ENCODE peak calls at places on chromosomes 5 and 9, in five cellular contexts. T, M, H, Q and B are unnamed samples.

GRCh38 chr5:78162253-78162862 is 132.1 kb downstream of the AP3B1 start:
- DNase-seq in M (no peak), Q (peak; percentile 37), T (peak; percentile 10), H (no peak), B (peak; percentile 44)

GRCh38 chr5:11595045-11595444 is 309.2 kb downstream of the CTNND2 start:
- DNase-seq in M (no peak), T (no peak), Q (no peak), H (no peak), B (no peak)

GRCh38 chr5:65086234-65086886 is 317.6 kb downstream of the CWC27 start:
- DNase-seq in T (no peak), M (no peak), H (no peak), Q (no peak), B (peak; percentile 48)

GRCh38 chr5:121189569-121190305 is 661.9 kb upstream of the FTMT start:
- DNase-seq in H (no peak), Q (peak; percentile 6), M (peak; percentile 2), T (no peak), B (peak; percentile 50)

GRCh38 chr5:1737790-1738405 is 61.7 kb downstream of the MRPL36 start:
- DNase-seq in M (no peak), H (no peak), T (no peak), Q (peak; percentile 42), B (peak; percentile 13)

GRCh38 chr5:114412509-114413171 is 50.8 kb downstream of the KCNN2 start:
- DNase-seq in H (no peak), Q (no peak), T (no peak), M (peak; percentile 85), B (peak; percentile 97)

GRCh38 chr5:139649082-139649991 is 1.2 kb downstream of the CXXC5 start:
- DNase-seq in M (no peak), H (peak; percentile 62), Q (peak; percentile 65), T (no peak), B (no peak)

GRCh38 chr9:17627641-17628040 is 48.8 kb downstream of the SH3GL2 start:
- DNase-seq in H (no peak), M (no peak), Q (no peak), T (no peak), B (peak; percentile 67)

GRCh38 chr5:126675338-126675737 is 74.6 kb downstream of the PHAX start:
- DNase-seq in Q (no peak), M (no peak), H (no peak), T (no peak), B (no peak)

GRCh38 chr5:73327908-73328455 is 120.6 kb downstream of the FOXD1 start:
- DNase-seq in Q (no peak), H (no peak), M (no peak), T (no peak), B (peak; percentile 59)

GRCh38 chr5:150458819-150459557 is 9.4 kb upstream of the RPS14 start:
- DNase-seq in Q (peak; percentile 93), H (peak; percentile 90), M (no peak), T (peak; percentile 81), B (peak; percentile 38)

DNA sequence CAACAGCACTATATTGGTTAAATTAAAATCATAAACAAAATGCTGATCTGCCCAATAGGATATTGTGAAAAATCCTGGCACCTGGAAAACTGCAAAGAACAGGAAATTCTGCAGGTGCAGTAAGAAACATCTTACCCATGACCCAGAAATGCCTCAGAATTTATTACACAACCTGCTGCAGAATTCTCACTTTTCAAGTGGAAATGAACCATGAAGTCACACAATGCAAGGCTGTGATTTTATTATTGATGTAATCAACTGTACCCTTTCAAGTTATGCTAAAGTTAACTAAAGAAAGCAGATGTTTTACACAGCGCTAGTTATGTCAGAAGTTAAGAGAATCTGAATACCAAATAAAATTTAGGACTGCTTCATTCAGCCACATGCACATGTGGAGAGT is 6.0 kb downstream of the STRBP start:
- DNase-seq in Q (no peak), H (no peak), M (no peak), T (no peak), B (no peak)
- H3K4me3 ChIP-seq in Q (no peak overlapping the region), H (no peak overlapping the region), M (no peak overlapping the region), T (no peak overlapping the region), B (no peak overlapping the region)

DNA sequence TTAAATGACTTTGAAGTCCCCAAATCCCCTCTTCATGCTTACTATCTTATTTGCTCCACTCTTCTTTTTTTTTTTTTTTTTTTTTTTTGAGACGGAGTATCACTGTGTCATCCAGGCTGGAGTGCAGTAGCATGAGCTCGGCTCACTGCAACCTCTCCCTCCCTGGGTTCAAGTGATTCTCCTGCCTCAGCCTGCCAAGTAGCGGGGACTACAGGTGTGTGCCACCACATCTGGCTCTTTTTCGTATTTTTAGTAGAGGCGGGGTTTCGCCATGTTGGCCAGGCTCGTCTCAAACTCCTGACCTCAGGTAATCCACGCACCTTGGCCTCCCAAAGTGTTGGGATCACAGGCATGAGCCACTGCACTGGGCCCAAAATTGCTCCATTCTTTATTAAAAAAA is 51.0 kb downstream of the ST8SIA4 start:
- DNase-seq in T (no peak), Q (no peak), M (no peak), H (no peak), B (no peak)
- H3K4me3 ChIP-seq in T (no peak overlapping the region), Q (no peak overlapping the region), M (no peak overlapping the region), H (no peak overlapping the region), B (no peak overlapping the region)

GRCh38 chr9:127557998-127558546 is 54.0 kb upstream of the STXBP1 start:
- DNase-seq in T (no peak), Q (no peak), H (no peak), M (no peak), B (no peak)
- H3K4me3 ChIP-seq in T (no peak overlapping the region), Q (peak overlapping the region; percentile 33), H (no peak overlapping the region), M (peak overlapping the region; percentile 6), B (no peak overlapping the region)

GRCh38 chr5:61328791-61329617 is 3.1 kb upstream of the ZSWIM6 start:
- DNase-seq in M (no peak), H (no peak), T (no peak), Q (no peak), B (no peak)
- H3K4me3 ChIP-seq in M (no peak overlapping the region), H (peak overlapping the region; percentile 96), T (no peak overlapping the region), Q (peak overlapping the region; percentile 93), B (peak overlapping the region; percentile 20)

DNA sequence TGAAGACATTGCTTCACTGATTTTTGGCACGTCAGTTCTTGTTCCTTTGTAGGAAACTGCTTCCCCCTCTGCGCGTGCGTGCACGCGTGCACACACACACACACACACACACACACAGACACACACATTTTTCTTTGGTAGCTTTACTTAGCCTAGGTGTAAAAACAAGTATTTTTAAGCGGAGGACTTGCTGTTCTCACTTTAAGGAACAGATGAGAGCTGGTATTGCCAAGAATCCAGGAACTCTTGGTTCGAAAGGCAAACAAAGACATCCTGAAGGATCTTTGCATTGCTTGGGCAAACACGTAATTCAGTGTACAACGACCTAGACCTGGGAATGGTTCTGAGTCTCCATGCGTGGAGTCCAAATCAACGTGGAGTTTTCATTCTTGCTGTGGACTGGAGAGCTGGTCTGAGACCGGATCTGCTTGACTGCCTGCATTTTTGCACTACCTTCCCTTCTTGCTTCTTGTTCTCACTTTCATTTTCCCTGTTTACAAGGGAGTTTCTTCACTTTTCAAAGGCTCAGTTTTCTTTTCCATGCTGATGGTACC is 8.2 kb downstream of the TMEM268 start:
- DNase-seq in Q (no peak), M (no peak), T (no peak), H (no peak), B (no peak)
- H3K4me3 ChIP-seq in Q (no peak overlapping the region), M (no peak overlapping the region), T (no peak overlapping the region), H (no peak overlapping the region), B (no peak overlapping the region)

DNA sequence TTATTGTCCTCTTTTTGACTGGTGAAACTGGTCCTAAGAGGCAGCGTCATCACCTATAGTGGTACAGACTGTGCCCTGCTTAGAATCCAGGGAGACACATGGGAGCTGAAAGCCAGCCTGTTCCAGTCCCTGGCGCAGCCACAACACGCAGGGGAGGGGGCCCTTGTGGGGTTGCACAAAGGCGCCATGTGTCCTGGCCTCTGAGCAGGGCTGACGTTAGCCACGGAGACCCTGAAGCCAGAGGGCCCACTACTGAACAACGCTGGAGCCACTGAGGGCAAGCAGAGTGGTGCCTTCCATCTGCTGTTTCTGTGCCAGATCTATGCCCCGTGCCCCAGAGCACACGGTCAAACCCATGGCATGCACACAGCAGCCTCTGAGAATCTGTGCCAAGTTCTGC is 147.3 kb downstream of the ACTL7B start:
- DNase-seq in M (no peak), H (no peak), Q (no peak), T (no peak), B (no peak)
- H3K4me3 ChIP-seq in M (no peak overlapping the region), H (no peak overlapping the region), Q (no peak overlapping the region), T (no peak overlapping the region), B (no peak overlapping the region)